ENCODE peak calls at places on chromosome 16, in seven cellular contexts. One of them, this sample, is unnamed.
A peak's percentile ranks its signal among the peaks of the same experiment; 100 is the strongest.

GRCh38 chr16:49778202-49778601 is 77.7 kb downstream of the ZNF423 start:
- DNase-seq in HT-29: no peak
- DNase-seq in left colon: no peak
- DNase-seq in cerebellum: no peak
- DNase-seq in AG20443: no peak
- DNase-seq in mucosa of descending colon: no peak
- DNase-seq in brain microvascular endothelial cell: no peak
- DNase-seq in this sample: no peak

GRCh38 chr16:78976212-78976611 is 624.3 kb downstream of the MAF start:
- DNase-seq in cerebellum: no peak
- DNase-seq in left colon: no peak
- DNase-seq in mucosa of descending colon: no peak
- DNase-seq in brain microvascular endothelial cell: no peak
- DNase-seq in AG20443: no peak
- DNase-seq in HT-29: no peak
- DNase-seq in this sample: no peak

GRCh38 chr16:58020628-58021521 is 4.7 kb upstream of the MMP15 start:
- DNase-seq in brain microvascular endothelial cell: peak; percentile 61
- DNase-seq in cerebellum: peak; percentile 71
- DNase-seq in left colon: no peak
- DNase-seq in HT-29: peak; percentile 62
- DNase-seq in AG20443: peak; percentile 72
- DNase-seq in mucosa of descending colon: no peak
- DNase-seq in this sample: no peak

GRCh38 chr16:46688101-46688656 is 799 bp downstream of the VPS35 start:
- DNase-seq in HT-29: no peak
- DNase-seq in mucosa of descending colon: peak; percentile 67
- DNase-seq in AG20443: peak; percentile 10
- DNase-seq in cerebellum: no peak
- DNase-seq in left colon: peak; percentile 51
- DNase-seq in brain microvascular endothelial cell: no peak
- DNase-seq in this sample: no peak

GRCh38 chr16:23435500-23435899 is 17.5 kb downstream of the COG7 start:
- DNase-seq in cerebellum: peak; percentile 47
- DNase-seq in HT-29: peak; percentile 77
- DNase-seq in AG20443: peak; percentile 66
- DNase-seq in left colon: peak; percentile 56
- DNase-seq in brain microvascular endothelial cell: peak; percentile 53
- DNase-seq in mucosa of descending colon: no peak
- DNase-seq in this sample: no peak

GRCh38 chr16:15041260-15042011 is 14.4 kb downstream of the NTAN1 start:
- DNase-seq in HT-29: peak; percentile 75
- DNase-seq in left colon: peak; percentile 79
- DNase-seq in AG20443: peak; percentile 95
- DNase-seq in brain microvascular endothelial cell: peak; percentile 26
- DNase-seq in mucosa of descending colon: peak; percentile 82
- DNase-seq in cerebellum: peak; percentile 61
- DNase-seq in this sample: no peak

GRCh38 chr16:67645397-67646121 is 615 bp downstream of the CARMIL2 start:
- DNase-seq in cerebellum: no peak
- DNase-seq in HT-29: no peak
- DNase-seq in AG20443: no peak
- DNase-seq in left colon: no peak
- DNase-seq in mucosa of descending colon: peak; percentile 54
- DNase-seq in brain microvascular endothelial cell: no peak
- DNase-seq in this sample: no peak

GRCh38 chr16:82852388-82852998 is 225.7 kb downstream of the CDH13 start:
- DNase-seq in brain microvascular endothelial cell: no peak
- DNase-seq in left colon: no peak
- DNase-seq in HT-29: no peak
- DNase-seq in mucosa of descending colon: no peak
- DNase-seq in cerebellum: no peak
- DNase-seq in AG20443: peak; percentile 29
- DNase-seq in this sample: no peak

GRCh38 chr16:81216114-81216513 is 22.4 kb upstream of the BCO1 start:
- DNase-seq in cerebellum: no peak
- DNase-seq in left colon: no peak
- DNase-seq in mucosa of descending colon: no peak
- DNase-seq in AG20443: no peak
- DNase-seq in HT-29: no peak
- DNase-seq in brain microvascular endothelial cell: no peak
- DNase-seq in this sample: no peak

This sample was measured in non-pigmented ciliary epithelial cell.